ENCODE peak calls at places on chromosomes 16 and 17, in six cellular contexts. R, X, W, U, S and Y are unnamed samples.

GRCh38 chr17:4881761-4882555 is 17.4 kb upstream of the C17orf107 start:
- DNase-seq in R (peak), X (peak), W (no peak), U (no peak), S (peak), Y (peak)

GRCh38 chr17:66667491-66668030 is 167.4 kb upstream of the CACNG5 start:
- DNase-seq in R (no peak), X (no peak), W (no peak), U (no peak), S (no peak), Y (no peak)

GRCh38 chr17:2483084-2483483 is 28.6 kb downstream of the METTL16 start:
- DNase-seq in R (no peak), X (no peak), W (no peak), U (no peak), S (no peak), Y (no peak)

GRCh38 chr16:57637424-57637823 is 9.0 kb downstream of the ADGRG1 start:
- DNase-seq in R (no peak), X (no peak), W (no peak), U (peak), S (no peak), Y (no peak)

GRCh38 chr16:30430428-30430970 is 669 bp upstream of the DCTPP1 start:
- DNase-seq in R (peak), X (peak), W (no peak), U (no peak), S (no peak), Y (no peak)

GRCh38 chr17:9199474-9200196 is 178.3 kb downstream of the NTN1 start:
- DNase-seq in R (no peak), X (no peak), W (no peak), U (no peak), S (peak), Y (no peak)

GRCh38 chr16:58127634-58128033 is 1.5 kb downstream of the CFAP20 start:
- DNase-seq in R (no peak), X (no peak), W (no peak), U (no peak), S (no peak), Y (no peak)

GRCh38 chr16:831571-832443 is 31.3 kb upstream of the GNG13 start:
- DNase-seq in R (no peak), X (no peak), W (no peak), U (no peak), S (no peak), Y (no peak)

GRCh38 chr17:76458580-76459490 is 5.9 kb upstream of the UBE2O start:
- DNase-seq in R (peak), X (peak), W (no peak), U (no peak), S (no peak), Y (peak)

GRCh38 chr16:56617212-56618085 is 8.1 kb upstream of the MT1E start:
- DNase-seq in R (peak), X (no peak), W (peak), U (peak), S (peak), Y (no peak)

GRCh38 chr17:39757931-39758873 is 20.5 kb downstream of the GRB7 start:
- DNase-seq in R (no peak), X (no peak), W (peak), U (no peak), S (no peak), Y (no peak)

GRCh38 chr17:58329808-58330543 is 1.4 kb upstream of the TSPOAP1 start:
- DNase-seq in R (no peak), X (no peak), W (no peak), U (no peak), S (no peak), Y (no peak)

GRCh38 chr16:19705131-19705501 is 12.9 kb downstream of the KNOP1 start:
- DNase-seq in R (no peak), X (no peak), W (no peak), U (no peak), S (peak), Y (no peak)

GRCh38 chr16:85969159-85969558 is 70.2 kb downstream of the IRF8 start:
- DNase-seq in R (no peak), X (no peak), W (no peak), U (no peak), S (no peak), Y (no peak)

GRCh38 chr17:4485676-4486646 is 12.7 kb upstream of the SPNS2 start:
- DNase-seq in R (no peak), X (no peak), W (no peak), U (no peak), S (peak), Y (no peak)

GRCh38 chr16:57283956-57284205 is 591 bp downstream of the PLLP start:
- DNase-seq in R (no peak), X (no peak), W (no peak), U (no peak), S (no peak), Y (no peak)

GRCh38 chr16:1002399-1003161 is 21.0 kb downstream of the SOX8 start:
- DNase-seq in R (no peak), X (peak), W (no peak), U (peak), S (no peak), Y (peak)

GRCh38 chr16:75326333-75326732 is 74.9 kb upstream of the BCAR1 start:
- DNase-seq in R (no peak), X (no peak), W (no peak), U (no peak), S (no peak), Y (no peak)

GRCh38 chr17:29376667-29377268 is 13.4 kb upstream of the TAOK1 start:
- DNase-seq in R (no peak), X (no peak), W (peak), U (no peak), S (no peak), Y (peak)

GRCh38 chr17:9842057-9842758 is 16.5 kb downstream of the GLP2R start:
- DNase-seq in R (peak), X (peak), W (peak), U (peak), S (no peak), Y (no peak)

GRCh38 chr16:47888142-47888541 is 267.7 kb downstream of the ABCC12 start:
- DNase-seq in R (no peak), X (peak), W (no peak), U (no peak), S (no peak), Y (peak)

GRCh38 chr17:48578616-48579560 is 738 bp upstream of the HOXB4 start:
- DNase-seq in R (no peak), X (no peak), W (no peak), U (no peak), S (no peak), Y (no peak)
- TF ChIP-seq POLR2A in R (no peak), X (no peak), W (no peak), U (no peak), S (no peak), Y (no peak)

DNA sequence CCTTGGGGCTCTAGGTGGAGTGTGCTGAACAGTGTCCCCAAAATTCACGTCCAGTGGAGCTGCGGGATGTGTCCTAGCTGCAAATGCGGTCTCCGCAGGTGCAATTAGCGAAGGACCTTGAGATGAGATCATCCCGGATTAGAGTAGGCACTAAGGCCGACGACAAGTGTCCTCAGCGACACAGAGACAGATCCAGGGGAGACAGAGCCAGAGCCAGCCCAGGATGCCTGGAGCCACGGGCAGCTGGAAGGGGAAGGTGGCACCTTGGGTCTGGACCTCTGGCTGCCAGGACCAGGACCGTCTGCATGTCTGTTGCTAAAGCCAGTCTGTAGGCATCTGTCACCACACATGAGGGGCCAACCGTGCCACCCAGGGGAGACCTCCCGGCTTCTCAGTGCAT is 24.5 kb downstream of the SLC7A5 start:
- DNase-seq in R (no peak), X (no peak), W (no peak), U (no peak), S (no peak), Y (no peak)
- TF ChIP-seq POLR2A in R (no peak), X (no peak), W (no peak), U (no peak), S (no peak), Y (no peak)

GRCh38 chr17:17561408-17562144 is 29.9 kb downstream of the PEMT start:
- DNase-seq in R (no peak), X (no peak), W (peak), U (peak), S (peak), Y (no peak)

GRCh38 chr17:17560975-17561374 is 30.5 kb downstream of the PEMT start:
- DNase-seq in R (no peak), X (no peak), W (no peak), U (no peak), S (no peak), Y (no peak)

GRCh38 chr17:17558431-17558830 is 33.1 kb downstream of the PEMT start:
- DNase-seq in R (no peak), X (no peak), W (no peak), U (no peak), S (no peak), Y (no peak)

GRCh38 chr17:17559164-17559563 is 32.3 kb downstream of the PEMT start:
- DNase-seq in R (no peak), X (no peak), W (no peak), U (no peak), S (no peak), Y (no peak)

DNA sequence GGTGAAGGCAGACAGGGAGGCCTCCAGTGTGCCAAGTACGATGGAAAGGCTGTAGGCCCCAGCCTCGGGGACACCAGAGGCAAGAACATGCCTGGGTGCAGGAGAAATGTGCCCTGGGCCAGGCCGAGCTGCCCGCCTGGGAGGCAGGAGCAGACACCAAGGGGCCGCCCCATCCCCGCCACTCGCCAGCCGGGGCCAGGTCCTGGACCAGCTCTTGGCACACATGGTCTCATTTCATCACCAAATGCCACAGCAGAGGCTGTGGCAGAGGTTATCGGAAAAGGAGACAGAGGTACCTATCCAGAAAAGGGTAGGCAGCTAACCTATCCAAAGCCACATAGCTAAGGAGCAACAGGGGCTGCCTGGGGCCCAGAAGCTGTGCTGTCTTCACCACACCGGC is 31.3 kb downstream of the PEMT start:
- DNase-seq in R (no peak), X (no peak), W (no peak), U (no peak), S (no peak), Y (no peak)
- TF ChIP-seq POLR2A in R (no peak), X (no peak), W (no peak), U (no peak), S (no peak), Y (no peak)

GRCh38 chr16:54270711-54271110 is 15.9 kb downstream of the IRX3 start:
- DNase-seq in R (no peak), X (no peak), W (peak), U (no peak), S (no peak), Y (no peak)

GRCh38 chr16:54268766-54269165 is 17.8 kb downstream of the IRX3 start:
- DNase-seq in R (no peak), X (no peak), W (peak), U (no peak), S (no peak), Y (no peak)

GRCh38 chr16:54268340-54268739 is 18.2 kb downstream of the IRX3 start:
- DNase-seq in R (no peak), X (peak), W (peak), U (no peak), S (no peak), Y (no peak)

GRCh38 chr16:54266363-54266955 is 20.1 kb downstream of the IRX3 start:
- DNase-seq in R (no peak), X (peak), W (peak), U (peak), S (no peak), Y (no peak)

DNA sequence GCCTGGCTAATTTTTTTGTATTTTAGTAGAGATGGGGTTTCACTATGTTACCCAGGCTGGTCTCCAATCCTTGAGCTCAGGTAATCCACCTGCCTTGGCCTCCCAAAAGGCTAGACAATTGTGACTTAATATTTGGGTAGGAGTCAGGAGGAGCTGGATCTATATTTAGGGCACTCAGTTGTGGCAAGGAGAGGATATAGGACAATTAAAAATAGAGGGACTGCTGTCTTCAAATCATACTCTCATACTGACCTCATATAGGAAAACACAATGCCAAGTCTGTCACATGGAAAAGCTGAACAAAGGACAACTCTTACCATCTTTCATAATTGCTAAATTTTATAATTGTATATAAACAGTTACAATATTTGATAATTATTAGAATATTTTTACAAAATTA is 17.1 kb downstream of the IRX3 start:
- DNase-seq in R (no peak), X (no peak), W (no peak), U (no peak), S (no peak), Y (no peak)
- TF ChIP-seq POLR2A in R (no peak), X (no peak), W (no peak), U (no peak), S (no peak), Y (no peak)

GRCh38 chr16:83807710-83808572 is at the start of gene HSBP1:
- DNase-seq in R (peak), X (peak), W (peak), U (peak), S (peak), Y (peak)
- TF ChIP-seq POLR2A in R (peak), X (peak), W (no peak), U (peak), S (no peak), Y (peak)

GRCh38 chr16:71461686-71462648 is at the start of gene ZNF23:
- DNase-seq in R (peak), X (peak), W (peak), U (peak), S (peak), Y (peak)
- TF ChIP-seq POLR2A in R (peak), X (peak), W (no peak), U (peak), S (peak), Y (peak)